ENCODE peak calls at places on chromosome 15, in six cellular contexts. H, M, O, K, X and T are unnamed samples.
A peak's percentile ranks its signal among the peaks of the same experiment; 100 is the strongest.

GRCh38 chr15:80902298-80902801 is 87.3 kb downstream of the MESD start:
- DNase-seq in H (no peak), M (no peak), O (no peak), K (no peak), X (no peak), T (no peak)

GRCh38 chr15:41116116-41116871 is at the start of gene INO80:
- DNase-seq in H (peak; percentile 93), M (peak; percentile 93), O (peak; percentile 100), K (peak; percentile 97), X (peak; percentile 98), T (peak; percentile 98)

GRCh38 chr15:29106551-29107290 is 162.9 kb downstream of the NSMCE3 start:
- DNase-seq in H (no peak), M (no peak), O (no peak), K (no peak), X (no peak), T (no peak)

GRCh38 chr15:69086427-69087205 is 72.1 kb downstream of the NOX5 start:
- DNase-seq in H (no peak), M (no peak), O (no peak), K (no peak), X (no peak), T (no peak)

GRCh38 chr15:94196536-94196935 is 34.8 kb upstream of the MCTP2 start:
- DNase-seq in H (no peak), M (no peak), O (no peak), K (no peak), X (no peak), T (no peak)

GRCh38 chr15:80107774-80108173 is 45.0 kb upstream of the FAH start:
- DNase-seq in H (no peak), M (no peak), O (no peak), K (no peak), X (no peak), T (no peak)

GRCh38 chr15:69895202-69895601 is 202.5 kb downstream of the TLE3 start:
- DNase-seq in H (no peak), M (no peak), O (no peak), K (no peak), X (no peak), T (no peak)

GRCh38 chr15:73196113-73196512 is 143.8 kb downstream of the NEO1 start:
- DNase-seq in H (no peak), M (no peak), O (no peak), K (no peak), X (no peak), T (no peak)

GRCh38 chr15:28892789-28893610 is 7.2 kb downstream of the APBA2 start:
- DNase-seq in H (no peak), M (no peak), O (no peak), K (no peak), X (no peak), T (no peak)

GRCh38 chr15:80375968-80376891 is 28.0 kb upstream of the ARNT2 start:
- DNase-seq in H (no peak), M (no peak), O (no peak), K (no peak), X (no peak), T (no peak)

GRCh38 chr15:35168464-35168863 is 83.4 kb upstream of the NANOGP8 start:
- DNase-seq in H (no peak), M (no peak), O (no peak), K (no peak), X (no peak), T (no peak)

GRCh38 chr15:80615783-80616391 is 79.2 kb upstream of the ABHD17C start:
- DNase-seq in H (no peak), M (no peak), O (peak; percentile 73), K (no peak), X (no peak), T (no peak)

GRCh38 chr15:45022871-45023658 is at the start of gene SORD:
- DNase-seq in H (peak; percentile 98), M (peak; percentile 66), O (peak; percentile 98), K (peak; percentile 96), X (peak; percentile 63), T (peak; percentile 93)